ENCODE peak calls at places on chromosomes 1 and 21, in four cellular contexts. One of them, this sample, is unnamed.

GRCh38 chr21:44727757-44728156 is 16.4 kb upstream of the TSPEAR start:
- DNase-seq in WTC11: no peak
- DNase-seq in K562: no peak
- DNase-seq in H1: no peak
- DNase-seq in this sample: no peak

GRCh38 chr1:81780705-81781454 is 19.9 kb upstream of the ADGRL2 start:
- DNase-seq in WTC11: no peak
- DNase-seq in K562: no peak
- DNase-seq in H1: no peak
- DNase-seq in this sample: no peak

GRCh38 chr1:36239941-36240637 is 15.8 kb downstream of the THRAP3 start:
- DNase-seq in WTC11: no peak
- DNase-seq in K562: no peak
- DNase-seq in H1: no peak
- DNase-seq in this sample: no peak

GRCh38 chr1:180151508-180151907 is 3.2 kb upstream of the QSOX1 start:
- DNase-seq in WTC11: no peak
- DNase-seq in K562: no peak
- DNase-seq in H1: no peak
- DNase-seq in this sample: no peak

GRCh38 chr1:75203415-75204277 is 69.5 kb downstream of the LHX8 start:
- DNase-seq in WTC11: peak
- DNase-seq in K562: peak
- DNase-seq in H1: no peak
- DNase-seq in this sample: peak

GRCh38 chr1:24872446-24872845 is 57.6 kb downstream of the RUNX3 start:
- DNase-seq in WTC11: no peak
- DNase-seq in K562: no peak
- DNase-seq in H1: no peak
- DNase-seq in this sample: no peak

GRCh38 chr21:33219300-33219699 is 10.4 kb upstream of the IFNAR2 start:
- DNase-seq in WTC11: no peak
- DNase-seq in K562: no peak
- DNase-seq in H1: no peak
- DNase-seq in this sample: no peak

GRCh38 chr1:54884135-54884586 is 2.8 kb downstream of the DHCR24 start:
- DNase-seq in WTC11: no peak
- DNase-seq in K562: no peak
- DNase-seq in H1: no peak
- DNase-seq in this sample: no peak

GRCh38 chr1:95286479-95286878 is 52.5 kb downstream of the RWDD3 start:
- DNase-seq in WTC11: no peak
- DNase-seq in K562: no peak
- DNase-seq in H1: no peak
- DNase-seq in this sample: no peak

GRCh38 chr21:31444061-31444460 is 100.0 kb upstream of the TIAM1 start:
- DNase-seq in WTC11: no peak
- DNase-seq in K562: no peak
- DNase-seq in H1: no peak
- DNase-seq in this sample: no peak

GRCh38 chr1:99766378-99766800 is at the start of gene FRRS1:
- DNase-seq in WTC11: peak
- DNase-seq in K562: peak
- DNase-seq in H1: no peak
- DNase-seq in this sample: peak

GRCh38 chr1:53678948-53679825 is 59.8 kb downstream of the GLIS1 start:
- DNase-seq in WTC11: no peak
- DNase-seq in K562: no peak
- DNase-seq in H1: no peak
- DNase-seq in this sample: no peak

GRCh38 chr21:41010981-41011380 is 157.0 kb upstream of the BACE2 start:
- DNase-seq in WTC11: no peak
- DNase-seq in K562: no peak
- DNase-seq in H1: no peak
- DNase-seq in this sample: no peak

GRCh38 chr21:38468989-38469388 is 29.3 kb downstream of the ERG start:
- DNase-seq in WTC11: no peak
- DNase-seq in K562: no peak
- DNase-seq in H1: no peak
- DNase-seq in this sample: no peak

GRCh38 chr1:6419803-6420593 is at the start of gene HES2:
- DNase-seq in WTC11: peak
- DNase-seq in K562: peak
- DNase-seq in H1: peak
- DNase-seq in this sample: peak

GRCh38 chr1:42936309-42937078 is 22.2 kb downstream of the SLC2A1 start:
- DNase-seq in WTC11: no peak
- DNase-seq in K562: peak
- DNase-seq in H1: no peak
- DNase-seq in this sample: no peak

GRCh38 chr1:180131510-180131909 is 23.2 kb upstream of the QSOX1 start:
- DNase-seq in WTC11: no peak
- DNase-seq in K562: no peak
- DNase-seq in H1: no peak
- DNase-seq in this sample: no peak

GRCh38 chr1:192952646-192953045 is 106.5 kb downstream of the UCHL5 start:
- DNase-seq in WTC11: no peak
- DNase-seq in K562: no peak
- DNase-seq in H1: no peak
- DNase-seq in this sample: no peak
- TF ChIP-seq TEAD4 in WTC11: no peak
- TF ChIP-seq TEAD4 in K562: no peak
- TF ChIP-seq TEAD4 in H1: no peak
- TF ChIP-seq TEAD4 in this sample: no peak

GRCh38 chr21:35860181-35860869 is 200.0 kb downstream of the SETD4 start:
- DNase-seq in WTC11: no peak
- DNase-seq in K562: no peak
- DNase-seq in H1: no peak
- DNase-seq in this sample: no peak

GRCh38 chr21:35859677-35860076 is 200.6 kb downstream of the SETD4 start:
- DNase-seq in WTC11: no peak
- DNase-seq in K562: no peak
- DNase-seq in H1: no peak
- DNase-seq in this sample: no peak

GRCh38 chr21:35855463-35855862 is 204.9 kb downstream of the SETD4 start:
- DNase-seq in WTC11: no peak
- DNase-seq in K562: no peak
- DNase-seq in H1: no peak
- DNase-seq in this sample: no peak

GRCh38 chr21:35854281-35854680 is 206.0 kb downstream of the SETD4 start:
- DNase-seq in WTC11: no peak
- DNase-seq in K562: no peak
- DNase-seq in H1: no peak
- DNase-seq in this sample: no peak

GRCh38 chr21:35857082-35857481 is 203.2 kb downstream of the SETD4 start:
- DNase-seq in WTC11: no peak
- DNase-seq in K562: no peak
- DNase-seq in H1: no peak
- DNase-seq in this sample: no peak
- TF ChIP-seq TEAD4 in WTC11: no peak
- TF ChIP-seq TEAD4 in K562: no peak
- TF ChIP-seq TEAD4 in H1: no peak
- TF ChIP-seq TEAD4 in this sample: no peak

GRCh38 chr1:29391362-29391880 is 155.1 kb downstream of the PTPRU start:
- DNase-seq in WTC11: no peak
- DNase-seq in K562: no peak
- DNase-seq in H1: peak
- DNase-seq in this sample: no peak

GRCh38 chr1:29392486-29393450 is 156.4 kb downstream of the PTPRU start:
- DNase-seq in WTC11: no peak
- DNase-seq in K562: no peak
- DNase-seq in H1: peak
- DNase-seq in this sample: no peak

GRCh38 chr1:29392036-29392435 is 155.7 kb downstream of the PTPRU start:
- DNase-seq in WTC11: no peak
- DNase-seq in K562: no peak
- DNase-seq in H1: no peak
- DNase-seq in this sample: no peak

GRCh38 chr1:29394521-29394921 is 158.2 kb downstream of the PTPRU start:
- DNase-seq in WTC11: no peak
- DNase-seq in K562: no peak
- DNase-seq in H1: no peak
- DNase-seq in this sample: no peak

DNA sequence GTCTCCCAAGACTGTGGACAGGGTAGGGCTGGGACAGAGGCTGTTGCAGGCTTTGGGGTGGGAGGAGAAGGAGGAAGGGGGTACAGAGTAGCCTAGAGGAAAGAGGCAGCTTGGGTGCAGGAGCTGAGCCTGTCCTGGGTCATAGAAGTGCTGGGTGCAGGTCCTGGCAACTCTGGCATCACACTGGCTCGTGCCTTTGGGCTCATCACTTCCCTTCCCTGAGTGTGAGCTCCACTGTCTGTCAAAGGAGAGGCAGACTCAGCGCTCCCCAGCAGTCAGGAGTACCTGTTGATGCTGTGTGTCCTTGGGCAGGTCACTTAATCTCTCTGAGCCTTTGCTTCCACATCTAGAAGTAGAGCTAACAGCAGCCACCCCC is 157.1 kb downstream of the PTPRU start:
- DNase-seq in WTC11: no peak
- DNase-seq in K562: no peak
- DNase-seq in H1: peak
- DNase-seq in this sample: no peak
- TF ChIP-seq TEAD4 in WTC11: no peak
- TF ChIP-seq TEAD4 in K562: no peak
- TF ChIP-seq TEAD4 in H1: no peak
- TF ChIP-seq TEAD4 in this sample: no peak

DNA sequence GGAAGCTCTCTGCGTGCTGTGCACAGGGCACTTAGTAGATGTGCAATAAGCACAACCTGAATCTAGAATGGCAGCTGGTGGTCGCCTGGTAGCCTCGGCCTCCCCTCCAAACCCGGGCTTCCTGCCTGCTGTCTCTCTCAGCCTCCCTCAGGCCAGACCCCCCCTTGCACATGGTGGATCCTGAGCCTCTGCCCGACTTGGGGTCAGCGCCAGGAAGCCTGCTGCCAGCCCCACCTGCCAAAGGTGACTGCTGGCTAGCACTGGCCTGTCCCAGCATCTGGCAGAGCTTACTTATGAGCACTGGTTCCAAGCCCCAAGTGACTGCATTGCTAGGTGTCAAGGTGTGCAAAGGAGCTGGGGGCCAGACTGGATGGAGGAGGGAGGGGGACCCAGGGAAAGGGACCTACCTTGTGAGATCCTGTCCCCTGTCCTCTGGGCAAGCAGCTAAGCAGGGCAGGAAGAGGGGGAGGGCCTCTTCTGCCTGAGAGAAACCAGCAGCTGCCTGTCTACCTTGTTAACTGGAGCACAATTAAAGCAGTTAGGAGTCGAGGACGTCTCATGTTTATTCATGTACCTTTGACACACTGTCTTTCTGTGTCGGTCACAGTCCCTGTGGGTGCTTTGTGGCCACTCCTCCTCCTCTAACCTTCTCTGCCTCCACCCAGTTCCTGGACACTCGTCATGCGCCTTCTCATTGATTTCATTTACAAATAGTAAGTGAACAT is 100.9 kb downstream of the DDX20 start:
- DNase-seq in WTC11: no peak
- DNase-seq in K562: no peak
- DNase-seq in H1: no peak
- DNase-seq in this sample: no peak
- TF ChIP-seq TEAD4 in WTC11: no peak
- TF ChIP-seq TEAD4 in K562: no peak
- TF ChIP-seq TEAD4 in H1: no peak
- TF ChIP-seq TEAD4 in this sample: no peak

This sample was measured in SK-N-SH.